ENCODE peak calls at places on chromosome 22, in four cellular contexts. One of them, this sample, is unnamed.

GRCh38 chr22:24200616-24201212 is 19.4 kb downstream of the SUSD2 start:
- ATAC-seq in omental fat pad: no peak
- ATAC-seq in PC-3: no peak
- ATAC-seq in naive thymus-derived CD4-positive, alpha-beta T cell: no peak
- ATAC-seq in this sample: no peak

GRCh38 chr22:39923689-39924088 is 22.8 kb downstream of the GRAP2 start:
- ATAC-seq in omental fat pad: no peak
- ATAC-seq in PC-3: no peak
- ATAC-seq in naive thymus-derived CD4-positive, alpha-beta T cell: no peak
- ATAC-seq in this sample: no peak

GRCh38 chr22:41976070-41976901 is 7.0 kb downstream of the SEPTIN3 start:
- ATAC-seq in omental fat pad: peak; percentile 58
- ATAC-seq in PC-3: peak; percentile 46
- ATAC-seq in naive thymus-derived CD4-positive, alpha-beta T cell: peak; percentile 83
- ATAC-seq in this sample: peak; percentile 60

GRCh38 chr22:42887523-42888507 is 30.7 kb upstream of the ARFGAP3 start:
- ATAC-seq in omental fat pad: no peak
- ATAC-seq in PC-3: no peak
- ATAC-seq in naive thymus-derived CD4-positive, alpha-beta T cell: no peak
- ATAC-seq in this sample: no peak

GRCh38 chr22:24247011-24247507 is 2.2 kb upstream of the GGT5 start:
- ATAC-seq in omental fat pad: peak; percentile 42
- ATAC-seq in PC-3: peak; percentile 20
- ATAC-seq in naive thymus-derived CD4-positive, alpha-beta T cell: no peak
- ATAC-seq in this sample: no peak

GRCh38 chr22:43235445-43236400 is 48.8 kb upstream of the TTLL12 start:
- ATAC-seq in omental fat pad: no peak
- ATAC-seq in PC-3: no peak
- ATAC-seq in naive thymus-derived CD4-positive, alpha-beta T cell: no peak
- ATAC-seq in this sample: no peak

GRCh38 chr22:31733580-31734079 is 16.3 kb downstream of the PRR14L start:
- ATAC-seq in omental fat pad: no peak
- ATAC-seq in PC-3: no peak
- ATAC-seq in naive thymus-derived CD4-positive, alpha-beta T cell: no peak
- ATAC-seq in this sample: no peak

GRCh38 chr22:39665229-39665628 is 94.7 kb downstream of the CACNA1I start:
- ATAC-seq in omental fat pad: no peak
- ATAC-seq in PC-3: no peak
- ATAC-seq in naive thymus-derived CD4-positive, alpha-beta T cell: no peak
- ATAC-seq in this sample: no peak

GRCh38 chr22:36166086-36166485 is 5.5 kb upstream of the APOL3 start:
- ATAC-seq in omental fat pad: no peak
- ATAC-seq in PC-3: no peak
- ATAC-seq in naive thymus-derived CD4-positive, alpha-beta T cell: no peak
- ATAC-seq in this sample: no peak

GRCh38 chr22:43923631-43924548 is at the start of gene PNPLA3:
- ATAC-seq in omental fat pad: peak; percentile 96
- ATAC-seq in PC-3: peak; percentile 78
- ATAC-seq in naive thymus-derived CD4-positive, alpha-beta T cell: peak; percentile 96
- ATAC-seq in this sample: peak; percentile 92

GRCh38 chr22:39994566-39995345 is at the start of gene FAM83F:
- ATAC-seq in omental fat pad: peak; percentile 58
- ATAC-seq in PC-3: peak; percentile 73
- ATAC-seq in naive thymus-derived CD4-positive, alpha-beta T cell: peak; percentile 58
- ATAC-seq in this sample: peak; percentile 39

GRCh38 chr22:35299217-35299716 is 427 bp upstream of the TOM1 start:
- ATAC-seq in omental fat pad: no peak
- ATAC-seq in PC-3: no peak
- ATAC-seq in naive thymus-derived CD4-positive, alpha-beta T cell: peak; percentile 18
- ATAC-seq in this sample: peak; percentile 6

GRCh38 chr22:30325065-30325720 is 1.5 kb downstream of the TBC1D10A start:
- ATAC-seq in omental fat pad: peak; percentile 80
- ATAC-seq in PC-3: peak; percentile 35
- ATAC-seq in naive thymus-derived CD4-positive, alpha-beta T cell: no peak
- ATAC-seq in this sample: peak; percentile 59

GRCh38 chr22:39960791-39961746 is 872 bp downstream of the TMA7B start:
- ATAC-seq in omental fat pad: no peak
- ATAC-seq in PC-3: peak; percentile 94
- ATAC-seq in naive thymus-derived CD4-positive, alpha-beta T cell: peak; percentile 95
- ATAC-seq in this sample: no peak

GRCh38 chr22:41431656-41432055 is 14.9 kb downstream of the TOB2 start:
- ATAC-seq in omental fat pad: no peak
- ATAC-seq in PC-3: no peak
- ATAC-seq in naive thymus-derived CD4-positive, alpha-beta T cell: no peak
- ATAC-seq in this sample: no peak

GRCh38 chr22:39266398-39267030 is 21.7 kb upstream of the PDGFB start:
- ATAC-seq in omental fat pad: no peak
- ATAC-seq in PC-3: no peak
- ATAC-seq in naive thymus-derived CD4-positive, alpha-beta T cell: peak; percentile 65
- ATAC-seq in this sample: peak; percentile 43

GRCh38 chr22:30947821-30948454 is 20.6 kb downstream of the MORC2 start:
- ATAC-seq in omental fat pad: peak; percentile 57
- ATAC-seq in PC-3: no peak
- ATAC-seq in naive thymus-derived CD4-positive, alpha-beta T cell: peak; percentile 72
- ATAC-seq in this sample: peak; percentile 71

This sample was measured in gastroesophageal sphincter.